ENCODE peak calls at places on chromosomes 2 and 18, in ten cellular contexts. D is EL; Y is fibroblast of the aortic adventitia; F is LoVo; U is ELR; J is T-helper 22 cell; B is stimulated activated CD8-positive, alpha-beta memory T cell treated with anti-CD3 and anti-CD28 coated beads, Interleukin-2, amount 100 ng/mL, for 48 hours; E is cardiac fibroblast; H is stimulated activated naive CD8-positive, alpha-beta T cell treated with anti-CD3 and anti-CD28 coated beads, Interleukin-15, Interleukin-2, amounts not matched to agents 100 U/mL and 50 U/mL, for 24 hours; V is COR-L47. S is an unnamed sample.

GRCh38 chr2:235598026-235598425 is 104.2 kb downstream of the AGAP1 start:
- DNase-seq in Y (no peak), B (no peak), F (no peak), U (no peak), J (no peak), V (no peak), H (no peak), D (no peak), E (no peak), S (no peak)

GRCh38 chr2:201907128-201907886 is 101.0 kb downstream of the CDK15 start:
- DNase-seq in F (no peak), H (no peak), U (no peak), B (no peak), D (no peak), Y (no peak), J (no peak), E (peak; percentile 6), V (no peak), S (no peak)

GRCh38 chr2:203718087-203718486 is 11.6 kb downstream of the CD28 start:
- DNase-seq in U (peak; percentile 36), D (no peak), B (peak; percentile 43), V (no peak), H (peak; percentile 71), J (peak; percentile 53), F (no peak), E (peak; percentile 56), Y (no peak), S (no peak)

GRCh38 chr2:236180501-236180816 is 12.3 kb upstream of the GBX2 start:
- DNase-seq in J (no peak), F (no peak), D (no peak), B (no peak), V (no peak), H (no peak), Y (no peak), E (no peak), U (no peak), S (no peak)

GRCh38 chr18:42514522-42514921 is 559.5 kb downstream of the PIK3C3 start:
- DNase-seq in F (no peak), B (no peak), J (no peak), E (no peak), H (no peak), V (no peak), U (no peak), D (no peak), Y (peak; percentile 34), S (no peak)

GRCh38 chr18:29164020-29164706 is 987.2 kb upstream of the CDH2 start:
- DNase-seq in D (peak; percentile 93), E (peak; percentile 94), J (no peak), U (peak; percentile 97), V (no peak), H (no peak), Y (peak; percentile 95), F (peak; percentile 45), B (no peak), S (no peak)

GRCh38 chr2:221896505-221897151 is 324.5 kb upstream of the EPHA4 start:
- DNase-seq in J (no peak), B (no peak), F (no peak), E (peak; percentile 35), D (peak; percentile 70), Y (peak; percentile 75), U (peak; percentile 29), H (no peak), V (no peak), S (no peak)

GRCh38 chr2:137888845-137889244 is 75.4 kb upstream of the HNMT start:
- DNase-seq in D (peak; percentile 7), E (peak; percentile 39), H (peak; percentile 4), Y (peak; percentile 12), B (no peak), F (no peak), U (peak; percentile 30), V (peak; percentile 6), J (no peak), S (peak; percentile 71)

GRCh38 chr2:239938651-239939486 is 86.3 kb downstream of the NDUFA10 start:
- DNase-seq in J (no peak), H (no peak), U (no peak), D (no peak), F (no peak), Y (no peak), E (no peak), B (no peak), V (no peak), S (peak; percentile 5)

GRCh38 chr18:9153281-9153680 is 16.7 kb downstream of the ANKRD12 start:
- DNase-seq in V (no peak), F (no peak), B (no peak), Y (peak; percentile 41), D (no peak), H (no peak), J (no peak), U (no peak), E (peak; percentile 17), S (no peak)